ENCODE peak calls at places on chromosomes 2 and 18, in five cellular contexts. One of them, this sample, is unnamed.

GRCh38 chr2:114814355-114814754 is 371.9 kb downstream of the DPP10 start:
- DNase-seq in Panc1: no peak
- DNase-seq in fibroblast of lung: no peak
- DNase-seq in nephron progenitor cell: no peak
- DNase-seq in dorsolateral prefrontal cortex: no peak
- DNase-seq in this sample: no peak

GRCh38 chr2:37398990-37399389 is 54.6 kb downstream of the QPCT start:
- DNase-seq in Panc1: no peak
- DNase-seq in fibroblast of lung: no peak
- DNase-seq in nephron progenitor cell: no peak
- DNase-seq in dorsolateral prefrontal cortex: no peak
- DNase-seq in this sample: no peak

GRCh38 chr2:120654383-120655134 is 81.1 kb upstream of the GLI2 start:
- DNase-seq in Panc1: no peak
- DNase-seq in fibroblast of lung: no peak
- DNase-seq in nephron progenitor cell: no peak
- DNase-seq in dorsolateral prefrontal cortex: no peak
- DNase-seq in this sample: no peak

GRCh38 chr2:97851172-97851571 is 137.8 kb downstream of the ZAP70 start:
- DNase-seq in Panc1: no peak
- DNase-seq in fibroblast of lung: no peak
- DNase-seq in nephron progenitor cell: no peak
- DNase-seq in dorsolateral prefrontal cortex: no peak
- DNase-seq in this sample: no peak

GRCh38 chr2:136932700-136933099 is 167.4 kb downstream of the THSD7B start:
- DNase-seq in Panc1: peak
- DNase-seq in fibroblast of lung: no peak
- DNase-seq in nephron progenitor cell: peak
- DNase-seq in dorsolateral prefrontal cortex: no peak
- DNase-seq in this sample: peak

GRCh38 chr2:219354582-219354981 is 22.0 kb upstream of the RESP18 start:
- DNase-seq in Panc1: no peak
- DNase-seq in fibroblast of lung: no peak
- DNase-seq in nephron progenitor cell: no peak
- DNase-seq in dorsolateral prefrontal cortex: no peak
- DNase-seq in this sample: no peak

GRCh38 chr2:160646684-160647444 is 153.3 kb upstream of the RBMS1 start:
- DNase-seq in Panc1: no peak
- DNase-seq in fibroblast of lung: no peak
- DNase-seq in nephron progenitor cell: no peak
- DNase-seq in dorsolateral prefrontal cortex: no peak
- DNase-seq in this sample: no peak

GRCh38 chr2:99876956-99877355 is 265.4 kb downstream of the AFF3 start:
- DNase-seq in Panc1: no peak
- DNase-seq in fibroblast of lung: no peak
- DNase-seq in nephron progenitor cell: no peak
- DNase-seq in dorsolateral prefrontal cortex: no peak
- DNase-seq in this sample: no peak

GRCh38 chr2:43636616-43637015 is 444 bp upstream of the PLEKHH2 start:
- DNase-seq in Panc1: no peak
- DNase-seq in fibroblast of lung: no peak
- DNase-seq in nephron progenitor cell: no peak
- DNase-seq in dorsolateral prefrontal cortex: no peak
- DNase-seq in this sample: no peak

DNA sequence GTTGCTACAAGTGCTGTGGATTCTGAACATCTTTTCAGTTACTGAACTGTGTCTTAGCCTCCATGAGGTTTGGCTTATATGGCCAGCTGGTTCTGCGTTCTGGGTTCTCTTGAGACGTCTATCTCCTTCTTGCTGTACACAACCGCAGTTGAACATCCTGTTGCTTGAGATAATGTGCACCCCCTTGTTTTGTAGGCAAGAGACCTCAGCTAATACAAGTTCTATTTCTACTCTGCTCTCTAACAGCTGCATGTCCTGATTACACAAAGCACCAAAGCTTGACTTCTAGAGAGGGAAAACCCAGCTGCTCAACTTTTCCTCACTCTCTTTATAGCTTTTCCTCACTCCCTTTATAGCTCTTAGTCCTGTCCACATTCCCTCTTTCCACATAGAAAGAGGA is 176.0 kb downstream of the LTBP1 start:
- DNase-seq in Panc1: no peak
- DNase-seq in fibroblast of lung: no peak
- DNase-seq in nephron progenitor cell: no peak
- DNase-seq in dorsolateral prefrontal cortex: no peak
- DNase-seq in this sample: no peak
- TF ChIP-seq CTCF in Panc1: no peak
- TF ChIP-seq CTCF in fibroblast of lung: no peak
- TF ChIP-seq CTCF in nephron progenitor cell: no peak
- TF ChIP-seq CTCF in dorsolateral prefrontal cortex: no peak
- TF ChIP-seq CTCF in this sample: no peak

GRCh38 chr2:19769513-19769912 is 132.3 kb downstream of the TTC32 start:
- DNase-seq in Panc1: no peak
- DNase-seq in fibroblast of lung: peak
- DNase-seq in nephron progenitor cell: no peak
- DNase-seq in dorsolateral prefrontal cortex: no peak
- DNase-seq in this sample: no peak
- TF ChIP-seq CTCF in Panc1: peak
- TF ChIP-seq CTCF in fibroblast of lung: no peak
- TF ChIP-seq CTCF in nephron progenitor cell: peak
- TF ChIP-seq CTCF in dorsolateral prefrontal cortex: no peak
- TF ChIP-seq CTCF in this sample: no peak

DNA sequence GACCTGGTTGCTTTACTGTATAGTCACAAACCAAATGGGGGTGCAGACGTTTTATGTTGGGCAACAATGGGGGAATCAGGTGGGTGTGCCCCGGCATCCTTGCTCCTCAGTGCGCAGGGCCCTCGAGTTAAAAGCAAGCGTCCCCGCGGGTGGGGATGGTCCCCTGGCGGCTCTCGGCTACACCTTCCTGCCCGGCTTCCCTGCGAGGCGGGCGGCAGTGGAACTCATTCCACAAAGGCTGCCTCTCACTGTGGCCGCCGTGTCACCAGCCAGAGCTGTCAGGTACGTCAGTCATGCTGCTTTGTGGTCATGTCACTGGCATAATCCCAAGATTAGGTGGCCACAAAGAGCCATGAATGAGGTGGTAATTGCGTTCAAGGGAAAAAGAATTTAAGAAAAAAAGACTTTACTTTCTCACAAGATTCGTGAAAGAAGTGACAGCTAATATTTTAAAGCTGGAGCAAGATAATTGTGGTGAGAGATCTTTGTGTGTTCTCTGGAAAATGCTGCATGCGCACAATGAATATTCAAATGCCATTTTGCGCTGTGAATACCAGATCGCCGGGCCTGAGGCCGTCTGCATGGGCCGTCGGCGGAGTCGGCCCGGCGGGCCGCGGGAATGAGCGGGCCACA is 82.4 kb upstream of the LDLRAD4 start:
- DNase-seq in Panc1: no peak
- DNase-seq in fibroblast of lung: no peak
- DNase-seq in nephron progenitor cell: no peak
- DNase-seq in dorsolateral prefrontal cortex: no peak
- DNase-seq in this sample: no peak
- TF ChIP-seq CTCF in Panc1: no peak
- TF ChIP-seq CTCF in fibroblast of lung: no peak
- TF ChIP-seq CTCF in nephron progenitor cell: no peak
- TF ChIP-seq CTCF in dorsolateral prefrontal cortex: no peak
- TF ChIP-seq CTCF in this sample: no peak

GRCh38 chr18:35619468-35619867 is 37.9 kb downstream of the GALNT1 start:
- DNase-seq in Panc1: no peak
- DNase-seq in fibroblast of lung: no peak
- DNase-seq in nephron progenitor cell: no peak
- DNase-seq in dorsolateral prefrontal cortex: no peak
- DNase-seq in this sample: no peak
- TF ChIP-seq CTCF in Panc1: no peak
- TF ChIP-seq CTCF in fibroblast of lung: no peak
- TF ChIP-seq CTCF in nephron progenitor cell: no peak
- TF ChIP-seq CTCF in dorsolateral prefrontal cortex: no peak
- TF ChIP-seq CTCF in this sample: no peak

GRCh38 chr2:135798762-135799161 is 38.2 kb downstream of the LCT start:
- DNase-seq in Panc1: no peak
- DNase-seq in fibroblast of lung: no peak
- DNase-seq in nephron progenitor cell: no peak
- DNase-seq in dorsolateral prefrontal cortex: no peak
- DNase-seq in this sample: no peak

GRCh38 chr2:135799738-135800137 is 37.2 kb downstream of the LCT start:
- DNase-seq in Panc1: no peak
- DNase-seq in fibroblast of lung: no peak
- DNase-seq in nephron progenitor cell: no peak
- DNase-seq in dorsolateral prefrontal cortex: no peak
- DNase-seq in this sample: no peak

GRCh38 chr2:135798275-135798705 is 38.7 kb downstream of the LCT start:
- DNase-seq in Panc1: no peak
- DNase-seq in fibroblast of lung: no peak
- DNase-seq in nephron progenitor cell: no peak
- DNase-seq in dorsolateral prefrontal cortex: no peak
- DNase-seq in this sample: no peak

GRCh38 chr2:135796606-135797005 is 40.4 kb downstream of the LCT start:
- DNase-seq in Panc1: no peak
- DNase-seq in fibroblast of lung: no peak
- DNase-seq in nephron progenitor cell: no peak
- DNase-seq in dorsolateral prefrontal cortex: no peak
- DNase-seq in this sample: no peak

DNA sequence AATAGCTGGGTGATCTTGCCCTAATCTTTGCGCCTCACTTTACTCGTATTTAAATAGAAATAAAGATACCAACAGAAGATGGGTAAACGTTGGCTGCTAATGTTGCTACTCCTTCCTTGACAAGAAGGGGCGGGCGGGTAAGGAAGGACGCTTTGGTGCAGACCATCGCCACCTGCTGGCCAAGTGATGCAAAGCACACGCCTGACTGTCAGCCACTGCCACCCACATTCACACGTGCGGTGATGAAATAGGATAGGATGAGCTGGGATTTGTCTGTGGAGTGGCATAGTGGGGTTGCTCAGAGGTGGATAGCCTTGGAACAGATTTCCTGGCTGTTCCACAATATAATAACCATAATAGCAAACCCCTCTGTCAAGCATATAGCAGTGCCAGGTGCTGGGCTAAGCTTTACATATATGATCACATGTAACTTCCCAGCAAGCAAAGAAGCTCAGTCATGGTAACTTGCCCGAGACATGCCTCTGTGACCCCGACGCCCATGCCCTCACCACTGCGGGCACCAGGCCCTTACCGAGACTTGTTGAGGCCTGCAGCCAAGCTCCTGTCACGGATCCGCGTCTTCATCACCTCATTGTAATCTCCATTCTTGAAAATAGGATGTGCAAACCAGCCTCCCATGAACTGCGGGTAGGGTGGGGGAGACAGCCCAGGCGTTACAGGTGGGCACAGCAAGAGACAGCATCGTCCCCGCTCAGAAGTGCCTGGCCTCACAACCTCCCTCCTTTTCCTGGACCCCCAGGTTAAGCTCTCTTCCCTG is 39.3 kb downstream of the LCT start:
- DNase-seq in Panc1: peak
- DNase-seq in fibroblast of lung: peak
- DNase-seq in nephron progenitor cell: peak
- DNase-seq in dorsolateral prefrontal cortex: no peak
- DNase-seq in this sample: peak
- TF ChIP-seq CTCF in Panc1: peak
- TF ChIP-seq CTCF in fibroblast of lung: peak
- TF ChIP-seq CTCF in nephron progenitor cell: peak
- TF ChIP-seq CTCF in dorsolateral prefrontal cortex: peak
- TF ChIP-seq CTCF in this sample: peak

DNA sequence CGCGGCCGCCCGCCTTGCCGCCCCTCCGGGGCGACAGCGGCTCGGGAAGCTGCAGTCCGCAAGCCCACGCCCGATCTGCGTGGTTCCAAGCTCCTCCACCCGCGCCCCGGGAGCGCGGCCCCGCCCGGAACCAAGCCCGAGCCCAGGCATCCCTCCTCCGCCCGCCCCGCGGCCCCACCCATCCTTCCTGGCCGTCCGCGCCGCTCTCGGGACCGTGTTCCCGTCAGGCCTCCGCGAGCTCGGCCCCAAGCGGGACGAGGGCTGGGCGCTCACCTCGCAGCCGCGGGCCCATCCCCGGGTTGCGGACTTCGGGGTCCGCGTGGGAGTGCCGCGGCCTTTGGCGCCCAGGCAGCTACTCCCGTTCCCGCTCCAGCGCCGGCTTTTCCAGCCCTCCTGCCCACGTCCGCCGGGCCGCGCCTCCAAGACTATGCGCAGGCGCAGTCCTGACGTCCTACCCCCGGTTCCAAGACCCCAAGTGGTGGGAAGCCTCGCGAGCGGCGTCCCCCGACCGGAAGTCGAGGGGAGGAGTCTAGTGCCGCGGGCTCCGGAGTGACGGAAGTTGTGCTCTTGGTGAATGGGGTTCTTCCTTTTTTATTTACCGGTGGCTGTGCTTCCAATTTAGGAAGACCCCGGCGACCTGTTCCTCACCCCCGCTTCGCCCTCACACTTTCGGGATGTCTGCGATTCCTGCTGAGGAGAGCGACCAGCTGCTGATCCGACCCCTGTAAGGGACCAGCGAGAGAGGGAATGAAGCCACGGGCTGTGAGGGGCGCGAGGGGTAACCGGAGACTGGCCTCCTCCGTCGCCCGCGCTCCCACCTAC is at the start of the genes CPSF3 and ITGB1BP1:
- DNase-seq in Panc1: peak
- DNase-seq in fibroblast of lung: peak
- DNase-seq in nephron progenitor cell: peak
- DNase-seq in dorsolateral prefrontal cortex: peak
- DNase-seq in this sample: peak
- TF ChIP-seq CTCF in Panc1: no peak
- TF ChIP-seq CTCF in fibroblast of lung: no peak
- TF ChIP-seq CTCF in nephron progenitor cell: no peak
- TF ChIP-seq CTCF in dorsolateral prefrontal cortex: peak
- TF ChIP-seq CTCF in this sample: no peak

GRCh38 chr2:128028668-128029054 is 802 bp upstream of the SAP130 start:
- DNase-seq in Panc1: no peak
- DNase-seq in fibroblast of lung: no peak
- DNase-seq in nephron progenitor cell: no peak
- DNase-seq in dorsolateral prefrontal cortex: no peak
- DNase-seq in this sample: no peak

GRCh38 chr2:128026422-128027277 is 1.2 kb downstream of the SAP130 start:
- DNase-seq in Panc1: no peak
- DNase-seq in fibroblast of lung: peak
- DNase-seq in nephron progenitor cell: no peak
- DNase-seq in dorsolateral prefrontal cortex: peak
- DNase-seq in this sample: no peak

GRCh38 chr2:128032092-128032491 is 4.2 kb upstream of the SAP130 start:
- DNase-seq in Panc1: no peak
- DNase-seq in fibroblast of lung: no peak
- DNase-seq in nephron progenitor cell: no peak
- DNase-seq in dorsolateral prefrontal cortex: no peak
- DNase-seq in this sample: no peak

GRCh38 chr2:128027801-128028667 is at the start of gene SAP130:
- DNase-seq in Panc1: peak
- DNase-seq in fibroblast of lung: peak
- DNase-seq in nephron progenitor cell: peak
- DNase-seq in dorsolateral prefrontal cortex: peak
- DNase-seq in this sample: peak

GRCh38 chr2:128027278-128027800 is 520 bp downstream of the SAP130 start:
- DNase-seq in Panc1: peak
- DNase-seq in fibroblast of lung: peak
- DNase-seq in nephron progenitor cell: peak
- DNase-seq in dorsolateral prefrontal cortex: peak
- DNase-seq in this sample: peak
- TF ChIP-seq CTCF in Panc1: no peak
- TF ChIP-seq CTCF in fibroblast of lung: no peak
- TF ChIP-seq CTCF in nephron progenitor cell: no peak
- TF ChIP-seq CTCF in dorsolateral prefrontal cortex: no peak
- TF ChIP-seq CTCF in this sample: no peak

GRCh38 chr2:134722728-134723127 is 3.9 kb upstream of the TMEM163 start:
- DNase-seq in Panc1: no peak
- DNase-seq in fibroblast of lung: no peak
- DNase-seq in nephron progenitor cell: no peak
- DNase-seq in dorsolateral prefrontal cortex: no peak
- DNase-seq in this sample: no peak
- TF ChIP-seq CTCF in Panc1: peak
- TF ChIP-seq CTCF in fibroblast of lung: peak
- TF ChIP-seq CTCF in nephron progenitor cell: peak
- TF ChIP-seq CTCF in dorsolateral prefrontal cortex: no peak
- TF ChIP-seq CTCF in this sample: peak

GRCh38 chr2:26982102-26982742 is 11.8 kb downstream of the MAPRE3 start:
- DNase-seq in Panc1: no peak
- DNase-seq in fibroblast of lung: peak
- DNase-seq in nephron progenitor cell: no peak
- DNase-seq in dorsolateral prefrontal cortex: no peak
- DNase-seq in this sample: peak
- TF ChIP-seq CTCF in Panc1: peak
- TF ChIP-seq CTCF in fibroblast of lung: no peak
- TF ChIP-seq CTCF in nephron progenitor cell: peak
- TF ChIP-seq CTCF in dorsolateral prefrontal cortex: no peak
- TF ChIP-seq CTCF in this sample: peak